ENCODE peak calls at places on chromosomes 4 and X, in eight cellular contexts. P, K, S, Z, Q, E, C and D are unnamed samples. For H3K4me1, the result is how much of the 10 kb centered on the place peaks cover.

GRCh38 chrX:16125520-16126149 is 2.3 kb downstream of the GRPR start:
- DNase-seq in C (no peak), K (no peak), E (no peak), P (no peak), S (peak), Z (no peak), Q (peak), D (no peak)

GRCh38 chr4:119873132-119873531 is 193.5 kb downstream of the MAD2L1 start:
- DNase-seq in Z (peak), C (no peak), K (no peak), Q (no peak), P (no peak), E (no peak), S (no peak), D (no peak)

GRCh38 chr4:56345461-56345860 is 41.8 kb downstream of the AASDH start:
- DNase-seq in K (no peak), Z (no peak), E (no peak), S (no peak), P (no peak), Q (no peak), C (no peak), D (no peak)

GRCh38 chrX:372856-373640 is 13.7 kb downstream of the PPP2R3B start:
- DNase-seq in P (peak), Q (no peak), Z (no peak), E (no peak), C (no peak), S (no peak), K (peak), D (peak)

GRCh38 chr4:54961357-54961975 is 163.9 kb downstream of the KDR start:
- DNase-seq in K (no peak), E (peak), S (peak), Q (peak), C (no peak), P (peak), Z (peak), D (no peak)

GRCh38 chrX:155065035-155065734 is 5.8 kb downstream of the CMC4 start:
- DNase-seq in P (peak), Z (no peak), S (peak), K (no peak), C (no peak), Q (no peak), E (no peak), D (peak)

GRCh38 chr4:37958932-37959331 is 1.3 kb upstream of the PTTG2 start:
- DNase-seq in K (no peak), E (no peak), Q (no peak), Z (no peak), C (no peak), S (no peak), P (no peak), D (no peak)

GRCh38 chrX:129576539-129576938 is 36.5 kb downstream of the OCRL start:
- DNase-seq in Z (no peak), S (no peak), K (no peak), E (no peak), C (no peak), P (no peak), Q (no peak), D (no peak)

GRCh38 chr4:25065451-25065850 is 34.7 kb upstream of the LGI2 start:
- DNase-seq in K (no peak), P (no peak), S (no peak), Z (peak), Q (no peak), C (no peak), E (no peak), D (no peak)

GRCh38 chr4:137226900-137227299 is 305.4 kb downstream of the PCDH18 start:
- DNase-seq in K (no peak), Z (peak), C (no peak), Q (peak), S (peak), E (peak), P (no peak), D (no peak)

GRCh38 chr4:55296076-55296475 is 50.0 kb upstream of the SRD5A3 start:
- DNase-seq in Z (no peak), E (no peak), K (no peak), P (no peak), C (no peak), Q (no peak), S (no peak), D (no peak)

GRCh38 chr4:89268572-89269180 is 38.9 kb downstream of the GPRIN3 start:
- DNase-seq in P (peak), Q (no peak), S (no peak), K (no peak), C (no peak), E (no peak), Z (no peak), D (no peak)
- H3K4me1 ChIP-seq in P (under half), Q (under half), S (under half), K (under half), C (under half), E (under half), Z (under half), D (under half)

GRCh38 chr4:78225236-78225635 is 168.1 kb downstream of the FRAS1 start:
- DNase-seq in P (no peak), E (no peak), C (no peak), Z (no peak), Q (no peak), K (no peak), S (no peak), D (no peak)
- TF ChIP-seq CTCF in P (no peak), E (no peak), C (no peak), Z (no peak), Q (no peak), K (no peak), S (no peak), D (no peak)

DNA sequence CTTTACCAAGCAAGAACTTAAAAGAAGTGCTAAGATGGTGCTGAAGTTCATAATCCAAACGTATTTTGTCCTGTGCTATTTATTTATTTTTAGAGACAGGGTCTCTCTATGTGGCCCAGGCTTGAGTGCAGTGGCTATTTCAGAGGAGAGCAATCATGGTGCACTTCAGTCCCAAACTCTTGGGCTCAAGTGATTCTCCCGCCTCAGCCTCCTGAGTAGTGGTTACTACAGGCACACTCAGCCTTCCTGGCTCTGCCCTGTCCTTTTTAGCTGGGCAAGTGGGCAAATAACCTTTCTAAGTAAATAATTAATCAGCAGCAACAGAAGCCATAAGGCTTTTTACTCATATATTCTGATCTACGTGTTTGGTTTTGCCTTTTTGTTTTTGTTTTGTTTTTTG is 2.6 kb downstream of the NSD2 start:
- DNase-seq in C (no peak), Z (no peak), S (peak), K (no peak), Q (no peak), P (no peak), E (no peak), D (no peak)
- H3K27ac ChIP-seq in C (peak), Z (no peak), S (peak), K (no peak), Q (peak), P (peak), E (no peak), D (no peak)

GRCh38 chr4:185799442-185799841 is 12.6 kb downstream of the SORBS2 start:
- DNase-seq in E (no peak), Z (no peak), K (no peak), S (peak), P (no peak), Q (no peak), C (no peak), D (no peak)
- H3K4me1 ChIP-seq in E (under half), Z (under half), K (under half), S (under half), P (under half), Q (under half), C (half or more), D (under half)

GRCh38 chr4:891747-892146 is 40.4 kb downstream of the GAK start:
- DNase-seq in S (no peak), E (peak), K (no peak), P (no peak), Q (no peak), C (no peak), Z (peak), D (no peak)
- TF ChIP-seq CTCF in S (peak), E (peak), K (no peak), P (peak), Q (no peak), C (peak), Z (peak), D (peak)